ENCODE peak calls at places on chromosome 9, in ten cellular contexts. One of them, this sample, is unnamed. For H3K9me3, the result is how much of the 10 kb centered on the place peaks cover.

GRCh38 chr9:74773886-74774479 is 113.7 kb downstream of the TRPM6 start:
- DNase-seq in CD4-positive, alpha-beta memory T cell: peak
- DNase-seq in uterus: peak
- DNase-seq in heart right ventricle: peak
- DNase-seq in thoracic aorta: peak
- DNase-seq in hepatocyte: peak
- DNase-seq in PC-3: peak
- DNase-seq in cardiac muscle cell: peak
- DNase-seq in Peyer's patch: peak
- DNase-seq in A549: peak
- DNase-seq in this sample: peak

GRCh38 chr9:18678846-18679245 is 204.9 kb downstream of the ADAMTSL1 start:
- DNase-seq in heart right ventricle: no peak
- DNase-seq in A549: no peak
- DNase-seq in PC-3: no peak
- DNase-seq in uterus: no peak
- DNase-seq in hepatocyte: no peak
- DNase-seq in CD4-positive, alpha-beta memory T cell: no peak
- DNase-seq in cardiac muscle cell: no peak
- DNase-seq in Peyer's patch: no peak
- DNase-seq in thoracic aorta: no peak
- DNase-seq in this sample: no peak

GRCh38 chr9:121498487-121499176 is 1.0 kb downstream of the GGTA1 start:
- DNase-seq in A549: peak
- DNase-seq in PC-3: peak
- DNase-seq in hepatocyte: peak
- DNase-seq in cardiac muscle cell: no peak
- DNase-seq in heart right ventricle: peak
- DNase-seq in Peyer's patch: no peak
- DNase-seq in uterus: peak
- DNase-seq in thoracic aorta: no peak
- DNase-seq in CD4-positive, alpha-beta memory T cell: no peak
- DNase-seq in this sample: no peak

GRCh38 chr9:37144762-37145161 is 24.4 kb downstream of the ZCCHC7 start:
- DNase-seq in Peyer's patch: no peak
- DNase-seq in PC-3: no peak
- DNase-seq in A549: no peak
- DNase-seq in cardiac muscle cell: peak
- DNase-seq in thoracic aorta: no peak
- DNase-seq in heart right ventricle: no peak
- DNase-seq in CD4-positive, alpha-beta memory T cell: no peak
- DNase-seq in uterus: no peak
- DNase-seq in hepatocyte: no peak
- DNase-seq in this sample: no peak

GRCh38 chr9:33638516-33638915 is 114.5 kb downstream of the ANKRD18B start:
- DNase-seq in thoracic aorta: no peak
- DNase-seq in PC-3: no peak
- DNase-seq in A549: no peak
- DNase-seq in cardiac muscle cell: no peak
- DNase-seq in heart right ventricle: no peak
- DNase-seq in hepatocyte: no peak
- DNase-seq in CD4-positive, alpha-beta memory T cell: no peak
- DNase-seq in Peyer's patch: no peak
- DNase-seq in uterus: no peak
- DNase-seq in this sample: no peak

GRCh38 chr9:73137286-73137899 is 14.3 kb upstream of the ANXA1 start:
- DNase-seq in CD4-positive, alpha-beta memory T cell: no peak
- DNase-seq in heart right ventricle: no peak
- DNase-seq in cardiac muscle cell: no peak
- DNase-seq in PC-3: peak
- DNase-seq in thoracic aorta: no peak
- DNase-seq in hepatocyte: no peak
- DNase-seq in uterus: no peak
- DNase-seq in A549: no peak
- DNase-seq in Peyer's patch: no peak
- DNase-seq in this sample: no peak

GRCh38 chr9:122656378-122656777 is 1.0 kb downstream of the OR1B1 start:
- DNase-seq in uterus: peak
- DNase-seq in Peyer's patch: no peak
- DNase-seq in PC-3: no peak
- DNase-seq in thoracic aorta: no peak
- DNase-seq in heart right ventricle: no peak
- DNase-seq in A549: no peak
- DNase-seq in hepatocyte: no peak
- DNase-seq in CD4-positive, alpha-beta memory T cell: no peak
- DNase-seq in cardiac muscle cell: no peak
- DNase-seq in this sample: no peak

GRCh38 chr9:137307255-137308101 is 5.4 kb upstream of the NRARP start:
- DNase-seq in uterus: peak
- DNase-seq in Peyer's patch: peak
- DNase-seq in hepatocyte: peak
- DNase-seq in A549: no peak
- DNase-seq in cardiac muscle cell: peak
- DNase-seq in CD4-positive, alpha-beta memory T cell: no peak
- DNase-seq in thoracic aorta: no peak
- DNase-seq in heart right ventricle: peak
- DNase-seq in PC-3: no peak
- DNase-seq in this sample: no peak

GRCh38 chr9:37550781-37551180 is 25.4 kb downstream of the FBXO10 start:
- DNase-seq in thoracic aorta: no peak
- DNase-seq in Peyer's patch: no peak
- DNase-seq in PC-3: no peak
- DNase-seq in A549: no peak
- DNase-seq in uterus: no peak
- DNase-seq in heart right ventricle: no peak
- DNase-seq in CD4-positive, alpha-beta memory T cell: no peak
- DNase-seq in cardiac muscle cell: no peak
- DNase-seq in hepatocyte: no peak
- DNase-seq in this sample: no peak

GRCh38 chr9:96554326-96554725 is 65.3 kb downstream of the CDC14B start:
- DNase-seq in hepatocyte: no peak
- DNase-seq in cardiac muscle cell: no peak
- DNase-seq in CD4-positive, alpha-beta memory T cell: no peak
- DNase-seq in uterus: no peak
- DNase-seq in thoracic aorta: no peak
- DNase-seq in heart right ventricle: no peak
- DNase-seq in PC-3: no peak
- DNase-seq in A549: no peak
- DNase-seq in Peyer's patch: no peak
- DNase-seq in this sample: no peak

GRCh38 chr9:83544002-83544698 is 5.9 kb upstream of the FRMD3 start:
- DNase-seq in PC-3: peak
- DNase-seq in thoracic aorta: no peak
- DNase-seq in A549: peak
- DNase-seq in uterus: peak
- DNase-seq in CD4-positive, alpha-beta memory T cell: no peak
- DNase-seq in hepatocyte: peak
- DNase-seq in Peyer's patch: peak
- DNase-seq in heart right ventricle: peak
- DNase-seq in cardiac muscle cell: peak
- DNase-seq in this sample: no peak

GRCh38 chr9:35907732-35908483 is 1.4 kb upstream of the SPAAR start:
- DNase-seq in PC-3: peak
- DNase-seq in CD4-positive, alpha-beta memory T cell: no peak
- DNase-seq in A549: peak
- DNase-seq in cardiac muscle cell: peak
- DNase-seq in Peyer's patch: peak
- DNase-seq in uterus: peak
- DNase-seq in thoracic aorta: no peak
- DNase-seq in heart right ventricle: peak
- DNase-seq in hepatocyte: peak
- DNase-seq in this sample: no peak

GRCh38 chr9:126517751-126518261 is 95.9 kb upstream of the LMX1B start:
- DNase-seq in Peyer's patch: no peak
- DNase-seq in hepatocyte: no peak
- DNase-seq in A549: no peak
- DNase-seq in uterus: no peak
- DNase-seq in cardiac muscle cell: no peak
- DNase-seq in thoracic aorta: no peak
- DNase-seq in heart right ventricle: no peak
- DNase-seq in CD4-positive, alpha-beta memory T cell: no peak
- DNase-seq in PC-3: no peak
- DNase-seq in this sample: no peak

GRCh38 chr9:38280251-38280800 is 112.2 kb upstream of the ALDH1B1 start:
- DNase-seq in hepatocyte: no peak
- DNase-seq in heart right ventricle: no peak
- DNase-seq in Peyer's patch: peak
- DNase-seq in uterus: no peak
- DNase-seq in cardiac muscle cell: no peak
- DNase-seq in A549: no peak
- DNase-seq in PC-3: no peak
- DNase-seq in CD4-positive, alpha-beta memory T cell: no peak
- DNase-seq in thoracic aorta: no peak
- DNase-seq in this sample: no peak

DNA sequence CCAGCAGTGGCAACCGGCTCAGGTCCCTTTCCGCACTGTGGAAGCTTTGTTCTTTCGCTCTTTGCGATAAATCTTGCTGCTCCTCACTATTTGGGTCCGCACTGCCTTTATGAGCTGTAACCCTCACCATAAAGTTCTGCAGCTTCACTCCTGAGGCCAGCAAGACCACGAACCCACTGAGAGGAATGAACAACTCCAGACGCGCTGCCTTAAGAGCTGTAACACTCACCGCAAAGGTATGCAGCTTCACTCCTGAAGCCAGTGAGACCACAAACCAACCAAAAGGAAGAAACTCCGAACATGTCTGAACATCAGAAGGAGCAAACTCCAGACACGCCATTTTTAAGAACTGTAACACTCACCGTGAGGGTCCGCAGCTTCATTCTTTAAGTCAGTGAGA is 103.5 kb downstream of the GLIS3 start:
- DNase-seq in A549: no peak
- DNase-seq in Peyer's patch: no peak
- DNase-seq in hepatocyte: no peak
- DNase-seq in heart right ventricle: no peak
- DNase-seq in uterus: no peak
- DNase-seq in CD4-positive, alpha-beta memory T cell: no peak
- DNase-seq in thoracic aorta: no peak
- DNase-seq in PC-3: no peak
- DNase-seq in cardiac muscle cell: no peak
- DNase-seq in this sample: no peak
- H3K9me3 ChIP-seq in A549: under half
- H3K9me3 ChIP-seq in Peyer's patch: under half
- H3K9me3 ChIP-seq in hepatocyte: under half
- H3K9me3 ChIP-seq in heart right ventricle: under half
- H3K9me3 ChIP-seq in uterus: under half
- H3K9me3 ChIP-seq in CD4-positive, alpha-beta memory T cell: under half
- H3K9me3 ChIP-seq in thoracic aorta: under half
- H3K9me3 ChIP-seq in PC-3: under half
- H3K9me3 ChIP-seq in cardiac muscle cell: under half
- H3K9me3 ChIP-seq in this sample: under half

DNA sequence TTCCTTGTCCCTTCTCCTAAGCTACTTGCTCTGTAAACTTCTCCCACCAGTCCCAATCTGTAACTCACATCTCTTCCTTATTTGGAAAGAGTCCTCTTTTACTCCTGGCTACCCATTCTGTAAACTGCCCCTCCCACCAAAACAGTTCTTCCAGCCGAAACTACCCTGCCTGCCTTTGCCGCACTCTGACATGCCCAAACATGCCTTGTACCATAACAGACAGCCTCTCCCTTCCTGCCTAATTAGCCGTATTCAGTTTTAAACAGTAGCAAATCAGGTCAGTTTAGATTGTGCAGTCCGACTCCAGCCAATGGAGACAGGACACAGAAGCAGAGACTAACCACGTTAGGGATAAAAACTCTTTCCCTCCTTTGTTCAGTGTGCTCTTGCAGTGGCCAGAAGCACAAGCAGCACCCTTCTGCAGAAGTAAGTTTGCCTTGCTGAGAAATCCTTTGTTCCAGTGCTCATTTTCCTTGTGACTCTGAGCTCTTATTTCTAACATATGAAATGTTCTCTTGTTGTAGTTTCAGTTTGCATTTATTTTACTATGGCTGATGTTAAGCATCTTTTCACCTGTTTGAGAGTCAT is 5.4 kb upstream of the GLT6D1 start:
- DNase-seq in hepatocyte: peak
- DNase-seq in Peyer's patch: no peak
- DNase-seq in PC-3: no peak
- DNase-seq in heart right ventricle: no peak
- DNase-seq in cardiac muscle cell: no peak
- DNase-seq in thoracic aorta: no peak
- DNase-seq in CD4-positive, alpha-beta memory T cell: no peak
- DNase-seq in A549: no peak
- DNase-seq in uterus: no peak
- DNase-seq in this sample: no peak
- H3K9me3 ChIP-seq in hepatocyte: under half
- H3K9me3 ChIP-seq in Peyer's patch: under half
- H3K9me3 ChIP-seq in PC-3: under half
- H3K9me3 ChIP-seq in heart right ventricle: under half
- H3K9me3 ChIP-seq in cardiac muscle cell: under half
- H3K9me3 ChIP-seq in thoracic aorta: under half
- H3K9me3 ChIP-seq in CD4-positive, alpha-beta memory T cell: under half
- H3K9me3 ChIP-seq in A549: half or more
- H3K9me3 ChIP-seq in uterus: under half
- H3K9me3 ChIP-seq in this sample: under half

GRCh38 chr9:131546336-131547084 is 1.2 kb downstream of the PRRT1B start:
- DNase-seq in heart right ventricle: no peak
- DNase-seq in hepatocyte: no peak
- DNase-seq in thoracic aorta: no peak
- DNase-seq in A549: peak
- DNase-seq in CD4-positive, alpha-beta memory T cell: no peak
- DNase-seq in uterus: no peak
- DNase-seq in Peyer's patch: no peak
- DNase-seq in cardiac muscle cell: peak
- DNase-seq in PC-3: peak
- DNase-seq in this sample: no peak

GRCh38 chr9:131545003-131545785 is at the start of gene PRRT1B:
- DNase-seq in hepatocyte: peak
- DNase-seq in thoracic aorta: no peak
- DNase-seq in Peyer's patch: peak
- DNase-seq in heart right ventricle: no peak
- DNase-seq in A549: peak
- DNase-seq in uterus: no peak
- DNase-seq in PC-3: peak
- DNase-seq in CD4-positive, alpha-beta memory T cell: no peak
- DNase-seq in cardiac muscle cell: no peak
- DNase-seq in this sample: no peak

GRCh38 chr9:131543141-131543540 is 2.2 kb upstream of the PRRT1B start:
- DNase-seq in thoracic aorta: no peak
- DNase-seq in hepatocyte: no peak
- DNase-seq in Peyer's patch: no peak
- DNase-seq in uterus: no peak
- DNase-seq in A549: no peak
- DNase-seq in PC-3: no peak
- DNase-seq in heart right ventricle: no peak
- DNase-seq in CD4-positive, alpha-beta memory T cell: no peak
- DNase-seq in cardiac muscle cell: no peak
- DNase-seq in this sample: no peak

GRCh38 chr9:131545786-131546335 is 538 bp downstream of the PRRT1B start:
- DNase-seq in A549: peak
- DNase-seq in Peyer's patch: no peak
- DNase-seq in cardiac muscle cell: no peak
- DNase-seq in CD4-positive, alpha-beta memory T cell: no peak
- DNase-seq in thoracic aorta: no peak
- DNase-seq in uterus: no peak
- DNase-seq in PC-3: no peak
- DNase-seq in hepatocyte: no peak
- DNase-seq in heart right ventricle: no peak
- DNase-seq in this sample: no peak
- H3K9me3 ChIP-seq in A549: under half
- H3K9me3 ChIP-seq in Peyer's patch: under half
- H3K9me3 ChIP-seq in cardiac muscle cell: under half
- H3K9me3 ChIP-seq in CD4-positive, alpha-beta memory T cell: under half
- H3K9me3 ChIP-seq in thoracic aorta: under half
- H3K9me3 ChIP-seq in uterus: under half
- H3K9me3 ChIP-seq in PC-3: under half
- H3K9me3 ChIP-seq in hepatocyte: under half
- H3K9me3 ChIP-seq in heart right ventricle: under half
- H3K9me3 ChIP-seq in this sample: under half

GRCh38 chr9:1510712-1511111 is 460.6 kb downstream of the DMRT2 start:
- DNase-seq in Peyer's patch: no peak
- DNase-seq in cardiac muscle cell: no peak
- DNase-seq in thoracic aorta: no peak
- DNase-seq in PC-3: peak
- DNase-seq in A549: no peak
- DNase-seq in CD4-positive, alpha-beta memory T cell: no peak
- DNase-seq in uterus: no peak
- DNase-seq in hepatocyte: no peak
- DNase-seq in heart right ventricle: no peak
- DNase-seq in this sample: no peak
- H3K9me3 ChIP-seq in Peyer's patch: under half
- H3K9me3 ChIP-seq in cardiac muscle cell: under half
- H3K9me3 ChIP-seq in thoracic aorta: under half
- H3K9me3 ChIP-seq in PC-3: under half
- H3K9me3 ChIP-seq in A549: under half
- H3K9me3 ChIP-seq in CD4-positive, alpha-beta memory T cell: under half
- H3K9me3 ChIP-seq in uterus: under half
- H3K9me3 ChIP-seq in hepatocyte: under half
- H3K9me3 ChIP-seq in heart right ventricle: under half
- H3K9me3 ChIP-seq in this sample: under half

This sample was measured in CD8-positive, alpha-beta T cell.